ENCODE peak calls at places on chromosomes 11 and 22, in five cellular contexts. P is fibroblast of pulmonary artery, M is DND-41, Q is uterus, B is left ventricle myocardium inferior. K is an unnamed sample.

GRCh38 chr11:73157141-73158010 is 15.3 kb upstream of the FCHSD2 start:
- DNase-seq in Q (no peak), M (no peak), B (peak), P (peak), K (peak)

GRCh38 chr11:15911377-15912044 is 444.8 kb downstream of the SOX6 start:
- DNase-seq in Q (peak), M (no peak), P (peak), B (peak), K (no peak)

GRCh38 chr11:96278039-96278897 is 64.7 kb downstream of the MAML2 start:
- DNase-seq in P (no peak), Q (no peak), B (no peak), M (no peak), K (no peak)

GRCh38 chr11:57530596-57531507 is at the start of gene TIMM10:
- DNase-seq in Q (peak), P (peak), M (peak), B (peak), K (peak)

GRCh38 chr22:48758021-48758561 is 1069.6 kb downstream of the BRD1 start:
- DNase-seq in P (no peak), Q (no peak), M (no peak), B (no peak), K (no peak)

GRCh38 chr22:47092896-47093311 is 330.5 kb downstream of the TBC1D22A start:
- DNase-seq in B (no peak), P (peak), M (no peak), Q (no peak), K (no peak)

GRCh38 chr22:38881464-38881871 is 9.5 kb upstream of the CBX6 start:
- DNase-seq in Q (peak), P (peak), M (no peak), B (no peak), K (no peak)

GRCh38 chr11:116510886-116511650 is 261.7 kb downstream of the BUD13 start:
- DNase-seq in B (no peak), P (no peak), M (no peak), Q (no peak), K (no peak)

GRCh38 chr11:122578168-122578825 is 77.2 kb upstream of the UBASH3B start:
- DNase-seq in M (no peak), P (no peak), Q (no peak), B (no peak), K (peak)

GRCh38 chr11:94809251-94809650 is 41.1 kb downstream of the AMOTL1 start:
- DNase-seq in Q (no peak), B (no peak), M (no peak), P (no peak), K (no peak)

GRCh38 chr11:47415949-47416472 is 7.6 kb downstream of the SLC39A13 start:
- DNase-seq in P (peak), Q (peak), M (no peak), B (peak), K (no peak)

GRCh38 chr11:69383372-69383771 is 89.4 kb downstream of the MYEOV start:
- DNase-seq in P (no peak), M (no peak), Q (no peak), B (no peak), K (no peak)

GRCh38 chr11:119091083-119091650 is 6.5 kb downstream of the HMBS start:
- DNase-seq in P (no peak), M (peak), Q (no peak), B (no peak), K (no peak)

GRCh38 chr22:39215430-39216142 is 29.2 kb downstream of the PDGFB start:
- DNase-seq in M (no peak), P (no peak), B (no peak), Q (peak), K (peak)

GRCh38 chr22:19118601-19118880 is 3.7 kb downstream of the DGCR2 start:
- DNase-seq in Q (no peak), M (no peak), P (no peak), B (no peak), K (no peak)

GRCh38 chr11:95563859-95564258 is 225.7 kb downstream of the FAM76B start:
- DNase-seq in Q (no peak), M (no peak), B (no peak), P (peak), K (no peak)

GRCh38 chr11:75697906-75698563 is 19.6 kb upstream of the MOGAT2 start:
- DNase-seq in Q (no peak), B (no peak), P (no peak), M (no peak), K (no peak)

GRCh38 chr11:63916837-63917684 is at the start of gene RCOR2:
- DNase-seq in Q (peak), M (peak), B (peak), P (peak), K (peak)

GRCh38 chr11:22138264-22138663 is 54.6 kb upstream of the ANO5 start:
- DNase-seq in B (no peak), P (no peak), M (no peak), Q (no peak), K (no peak)

GRCh38 chr11:126167476-126167875 is 44.0 kb downstream of the RPUSD4 start:
- DNase-seq in B (no peak), P (no peak), M (no peak), Q (no peak), K (no peak)

GRCh38 chr11:10666976-10667892 is 26.3 kb downstream of the IRAG1 start:
- DNase-seq in P (no peak), B (no peak), M (no peak), Q (no peak), K (no peak)

GRCh38 chr11:75792127-75792731 is 22.8 kb upstream of the UVRAG start:
- DNase-seq in M (no peak), P (no peak), B (no peak), Q (no peak), K (no peak)

GRCh38 chr11:80167766-80168165 is 726.9 kb upstream of the TENM4 start:
- DNase-seq in B (no peak), Q (no peak), M (no peak), P (no peak), K (no peak)

GRCh38 chr11:126114486-126115252 is 52.0 kb upstream of the CDON start:
- DNase-seq in B (no peak), P (no peak), M (no peak), Q (no peak), K (no peak)

GRCh38 chr22:44658371-44658953 is 43.5 kb upstream of the PRR5 start:
- DNase-seq in B (peak), M (no peak), P (peak), Q (peak), K (no peak)

GRCh38 chr11:112270551-112271180 is 10.0 kb upstream of the PLET1 start:
- DNase-seq in M (no peak), Q (no peak), P (no peak), B (no peak), K (no peak)

GRCh38 chr11:63572026-63572688 is 9.0 kb upstream of the PLAAT2 start:
- DNase-seq in B (no peak), P (no peak), Q (no peak), M (no peak), K (no peak)

GRCh38 chr11:128244896-128245295 is 342.5 kb downstream of the ETS1 start:
- DNase-seq in Q (no peak), B (no peak), M (no peak), P (peak), K (no peak)

GRCh38 chr22:43151251-43152000 is at the start of gene TSPO:
- DNase-seq in Q (peak), P (peak), M (peak), B (peak), K (peak)

GRCh38 chr22:50542416-50542927 is 3.2 kb upstream of the KLHDC7B start:
- DNase-seq in M (no peak), P (no peak), Q (no peak), B (no peak), K (peak)
- TF ChIP-seq CTCF in M (no peak), P (no peak), Q (no peak), B (no peak), K (no peak)

DNA sequence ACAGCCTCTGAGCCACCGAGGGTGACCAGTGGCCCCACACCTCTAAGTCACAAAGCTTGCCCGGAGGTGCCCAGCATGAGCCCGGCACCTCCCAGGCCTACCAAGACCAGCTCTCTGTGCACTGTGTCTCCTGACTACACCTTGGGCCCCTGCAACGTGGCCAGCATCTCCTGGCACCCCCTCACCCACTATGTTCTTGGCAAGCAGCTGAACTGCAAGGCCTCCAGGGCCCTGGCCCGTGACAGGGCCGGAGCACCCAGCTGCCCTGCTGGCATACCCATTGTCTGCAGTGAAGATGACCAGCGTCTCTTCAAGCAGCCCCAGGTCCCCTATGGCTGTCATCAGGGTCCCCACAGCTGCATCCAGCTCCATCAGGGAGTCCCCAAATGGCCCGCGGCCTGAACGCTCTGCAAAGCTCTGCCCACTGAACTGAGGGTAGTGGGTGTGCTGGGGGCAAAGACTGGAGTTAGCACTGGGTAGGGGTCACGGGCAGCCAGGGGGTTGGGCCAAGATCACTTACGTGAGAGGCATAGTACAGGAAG is 1.6 kb downstream of the ARSA start:
- DNase-seq in M (no peak), P (no peak), Q (no peak), B (no peak), K (no peak)
- TF ChIP-seq CTCF in M (peak), P (no peak), Q (no peak), B (no peak), K (no peak)

GRCh38 chr11:82533628-82534353 is 199.9 kb downstream of the FAM181B start:
- DNase-seq in P (no peak), M (no peak), B (no peak), Q (no peak), K (no peak)
- TF ChIP-seq CTCF in P (no peak), M (no peak), B (no peak), Q (no peak), K (no peak)

GRCh38 chr11:20873054-20873453 is 203.7 kb downstream of the NELL1 start:
- DNase-seq in P (no peak), Q (no peak), B (no peak), M (peak), K (peak)
- TF ChIP-seq CTCF in P (no peak), Q (no peak), B (no peak), M (peak), K (peak)

GRCh38 chr22:31496735-31497146 is 405 bp downstream of the SFI1 start:
- DNase-seq in M (peak), B (no peak), Q (no peak), P (peak), K (peak)
- TF ChIP-seq CTCF in M (no peak), B (no peak), Q (no peak), P (no peak), K (no peak)

DNA sequence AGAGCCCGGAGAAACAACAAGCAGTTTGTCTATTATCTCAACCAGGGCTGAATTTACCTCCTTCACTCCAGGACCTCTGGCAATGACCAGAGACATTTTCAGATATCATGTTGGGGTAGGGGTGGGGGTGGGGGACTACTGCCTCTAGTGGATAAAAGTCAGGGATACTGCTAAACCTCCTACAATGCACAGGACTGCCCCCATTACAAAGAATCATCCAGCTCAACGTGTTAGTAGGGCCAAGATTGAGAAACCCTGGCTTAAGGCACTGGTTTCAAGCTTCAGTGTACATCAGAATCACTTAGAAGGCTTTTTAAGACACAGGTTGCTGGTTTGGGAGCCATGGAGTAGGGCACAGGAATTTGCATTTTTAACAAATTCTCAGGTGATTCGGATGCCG is 124.0 kb downstream of the APIP start:
- DNase-seq in B (no peak), M (no peak), P (no peak), Q (no peak), K (no peak)
- TF ChIP-seq CTCF in B (no peak), M (peak), P (no peak), Q (no peak), K (no peak)

DNA sequence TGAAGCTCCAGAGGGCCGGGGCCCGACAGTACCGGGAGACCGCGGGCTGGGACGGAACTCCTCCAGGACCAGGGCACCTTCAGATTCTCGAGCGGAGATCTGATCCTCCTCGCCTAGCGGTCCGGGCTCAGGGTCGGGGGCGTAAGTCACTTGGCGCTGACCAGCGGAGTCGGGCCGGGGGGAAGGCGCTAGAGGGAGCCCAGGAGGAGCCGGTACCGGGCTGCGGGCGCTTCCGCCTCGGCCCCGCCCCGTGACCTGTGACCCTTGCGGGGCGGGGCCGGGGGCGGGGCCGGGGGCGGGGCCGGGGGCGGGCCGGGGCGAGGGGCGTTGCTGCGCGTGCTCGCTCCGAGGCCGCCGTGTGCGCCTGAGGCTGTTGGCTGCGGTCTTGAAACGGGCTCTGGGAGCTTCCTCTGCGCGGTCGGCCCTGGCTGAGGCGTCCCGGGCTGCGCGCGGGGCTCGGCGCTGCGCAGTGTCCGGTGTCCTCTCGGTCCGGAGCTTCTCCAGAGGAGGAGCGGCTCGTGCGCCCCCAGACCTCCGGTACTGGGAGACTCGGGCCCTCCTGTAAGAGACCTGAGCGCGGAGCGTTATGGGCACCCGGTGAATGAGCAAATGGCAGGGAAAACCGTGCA is at the start of gene ARSA:
- DNase-seq in P (peak), M (peak), B (peak), Q (peak), K (peak)
- TF ChIP-seq CTCF in P (peak), M (peak), B (peak), Q (peak), K (peak)

GRCh38 chr11:131536159-131536558 is 165.7 kb downstream of the NTM start:
- DNase-seq in B (no peak), P (no peak), Q (no peak), M (no peak), K (no peak)

GRCh38 chr11:131530411-131530810 is 160.0 kb downstream of the NTM start:
- DNase-seq in Q (no peak), P (no peak), M (no peak), B (no peak), K (no peak)

GRCh38 chr11:131534611-131535010 is 164.2 kb downstream of the NTM start:
- DNase-seq in Q (no peak), M (no peak), B (no peak), P (no peak), K (no peak)

GRCh38 chr11:131534031-131534430 is 163.6 kb downstream of the NTM start:
- DNase-seq in Q (no peak), M (no peak), P (no peak), B (no peak), K (no peak)

DNA sequence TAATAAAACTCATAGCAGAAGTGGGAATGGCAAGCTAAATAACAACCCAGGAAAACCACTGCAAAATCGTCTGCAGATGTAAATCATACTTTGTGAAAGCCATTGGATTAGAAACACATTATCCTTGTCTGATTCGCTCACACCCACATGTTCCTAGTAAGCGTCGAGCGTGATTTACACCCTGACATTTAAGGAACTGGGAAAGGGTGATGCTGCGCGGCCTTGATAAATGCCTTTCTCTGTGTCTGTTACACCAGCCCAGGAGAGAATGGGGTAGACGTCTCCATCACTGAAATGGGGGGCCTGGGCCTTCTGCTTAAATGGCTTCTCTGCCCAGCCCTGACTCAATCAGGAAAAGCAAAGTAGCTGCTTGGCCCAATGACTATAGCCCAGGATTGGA is 162.7 kb downstream of the NTM start:
- DNase-seq in Q (no peak), M (no peak), B (no peak), P (no peak), K (no peak)
- TF ChIP-seq CTCF in Q (no peak), M (no peak), B (no peak), P (no peak), K (no peak)